ENCODE peak calls at places on chromosomes 11 and 22, in four cellular contexts. H is HCT116, E is HepG2, T is K562. B is an unnamed sample.

GRCh38 chr11:61509058-61510029 is 795 bp downstream of the LRRC10B start:
- DNase-seq in E (peak; percentile 63), H (peak; percentile 37), T (peak; percentile 81), B (no peak)

GRCh38 chr22:19429950-19430889 is 1.3 kb downstream of the HIRA start:
- DNase-seq in H (no peak), T (peak; percentile 77), E (peak; percentile 75), B (no peak)

GRCh38 chr22:25402501-25403283 is 161.8 kb upstream of the GRK3 start:
- DNase-seq in T (no peak), E (peak; percentile 95), H (no peak), B (no peak)

GRCh38 chr11:61357233-61357893 is 4.3 kb downstream of the CYB561A3 start:
- DNase-seq in T (no peak), E (no peak), H (no peak), B (no peak)

GRCh38 chr11:58957922-58958321 is 18.6 kb downstream of the GLYATL1 start:
- DNase-seq in E (no peak), T (peak; percentile 12), H (no peak), B (no peak)

GRCh38 chr11:23413057-23413456 is 552.8 kb upstream of the CCDC179 start:
- DNase-seq in E (no peak), T (no peak), H (no peak), B (no peak)

GRCh38 chr11:121757480-121758125 is 304.8 kb upstream of the SORL1-AS1 start:
- DNase-seq in E (no peak), T (no peak), H (no peak), B (no peak)

GRCh38 chr11:65606876-65607613 is 7.0 kb downstream of the MAP3K11 start:
- DNase-seq in H (peak; percentile 89), T (peak; percentile 79), E (no peak), B (no peak)

GRCh38 chr11:57133616-57134015 is 48.1 kb upstream of the LRRC55 start:
- DNase-seq in T (no peak), E (no peak), H (no peak), B (no peak)

GRCh38 chr11:3123316-3123715 is 41.8 kb downstream of the OSBPL5 start:
- DNase-seq in E (no peak), T (no peak), H (no peak), B (no peak)

GRCh38 chr11:130671801-130672700 is 223.6 kb downstream of the ADAMTS15 start:
- DNase-seq in H (no peak), E (no peak), T (no peak), B (no peak)

GRCh38 chr11:97862021-97862420 is 1158.7 kb upstream of the CNTN5 start:
- DNase-seq in E (no peak), T (no peak), H (no peak), B (no peak)

GRCh38 chr11:107859459-107860239 is 1.1 kb upstream of the SLC35F2 start:
- DNase-seq in T (no peak), H (peak; percentile 37), E (no peak), B (peak; percentile 32)

GRCh38 chr11:132264616-132265015 is 894.2 kb downstream of the NTM start:
- DNase-seq in H (no peak), E (no peak), T (no peak), B (no peak)

GRCh38 chr11:69721745-69722144 is 17.9 kb upstream of the FGF19 start:
- DNase-seq in T (no peak), H (no peak), E (no peak), B (no peak)

GRCh38 chr22:32800158-32800557 is 1.3 kb upstream of the TIMP3 start:
- DNase-seq in E (no peak), H (no peak), T (no peak), B (no peak)

GRCh38 chr11:117932987-117933386 is 3.8 kb upstream of the TMPRSS13 start:
- DNase-seq in E (no peak), T (no peak), H (no peak), B (no peak)

GRCh38 chr22:43198936-43199335 is 12.0 kb upstream of the TTLL12 start:
- DNase-seq in E (no peak), H (no peak), T (no peak), B (no peak)

GRCh38 chr11:12390258-12390657 is 12.9 kb downstream of the PARVA start:
- DNase-seq in T (no peak), H (no peak), E (no peak), B (no peak)

GRCh38 chr11:18384157-18384641 is 10.2 kb upstream of the LDHA start:
- DNase-seq in T (peak; percentile 22), E (peak; percentile 80), H (no peak), B (no peak)

GRCh38 chr11:117557321-117557720 is 229.7 kb downstream of the CEP164 start:
- DNase-seq in E (no peak), H (no peak), T (no peak), B (no peak)

GRCh38 chr11:2944953-2945756 is 15.9 kb upstream of the PHLDA2 start:
- DNase-seq in E (no peak), H (no peak), T (no peak), B (no peak)

GRCh38 chr22:46050916-46051614 is 74.1 kb upstream of the WNT7B start:
- DNase-seq in T (no peak), E (no peak), H (no peak), B (no peak)

GRCh38 chr11:37858398-37858797 is 1260.4 kb upstream of the RAG2 start:
- DNase-seq in H (no peak), T (no peak), E (no peak), B (no peak)

GRCh38 chr11:120209750-120210650 is 832 bp upstream of the OAF start:
- DNase-seq in T (no peak), H (no peak), E (no peak), B (no peak)

GRCh38 chr22:42343551-42344081 is 73.2 kb upstream of the TCF20 start:
- DNase-seq in E (no peak), T (peak; percentile 84), H (no peak), B (no peak)

GRCh38 chr11:45777127-45777969 is 27.6 kb upstream of the SLC35C1 start:
- DNase-seq in H (no peak), T (no peak), E (no peak), B (no peak)

GRCh38 chr11:61133956-61134662 is 27.1 kb downstream of the VPS37C start:
- DNase-seq in E (no peak), H (no peak), T (no peak), B (no peak)

GRCh38 chr11:44004452-44004833 is 43.3 kb upstream of the ACCSL start:
- DNase-seq in H (no peak), E (no peak), T (no peak), B (no peak)

GRCh38 chr11:16790484-16791240 is 52.2 kb downstream of the C11orf58 start:
- DNase-seq in H (no peak), T (no peak), E (no peak), B (no peak)

GRCh38 chr22:50299724-50300619 is 7.5 kb downstream of the PLXNB2 start:
- DNase-seq in T (no peak), H (no peak), E (no peak), B (no peak)

GRCh38 chr22:47784367-47784983 is 1022.0 kb downstream of the TBC1D22A start:
- DNase-seq in H (no peak), T (no peak), E (no peak), B (no peak)

GRCh38 chr11:100932474-100933100 is 197.0 kb downstream of the PGR start:
- DNase-seq in H (peak; percentile 26), E (peak; percentile 9), T (no peak), B (no peak)

GRCh38 chr11:45554230-45554967 is 111.0 kb downstream of the CHST1 start:
- DNase-seq in E (no peak), T (no peak), H (no peak), B (no peak)

GRCh38 chr22:31538815-31539214 is 42.5 kb downstream of the SFI1 start:
- DNase-seq in H (no peak), E (no peak), T (no peak), B (no peak)
- TF ChIP-seq SIN3A in H (no peak), E (no peak), T (no peak), B (no peak)

GRCh38 chr11:113153847-113154246 is 160.5 kb upstream of the TTC12 start:
- DNase-seq in E (no peak), T (no peak), H (no peak), B (no peak)

GRCh38 chr11:113151502-113151901 is 162.9 kb upstream of the TTC12 start:
- DNase-seq in H (no peak), E (no peak), T (no peak), B (no peak)

GRCh38 chr11:113148652-113149051 is 165.7 kb upstream of the TTC12 start:
- DNase-seq in E (no peak), T (no peak), H (no peak), B (no peak)

GRCh38 chr11:113148076-113148475 is 166.3 kb upstream of the TTC12 start:
- DNase-seq in H (no peak), E (no peak), T (no peak), B (no peak)

DNA sequence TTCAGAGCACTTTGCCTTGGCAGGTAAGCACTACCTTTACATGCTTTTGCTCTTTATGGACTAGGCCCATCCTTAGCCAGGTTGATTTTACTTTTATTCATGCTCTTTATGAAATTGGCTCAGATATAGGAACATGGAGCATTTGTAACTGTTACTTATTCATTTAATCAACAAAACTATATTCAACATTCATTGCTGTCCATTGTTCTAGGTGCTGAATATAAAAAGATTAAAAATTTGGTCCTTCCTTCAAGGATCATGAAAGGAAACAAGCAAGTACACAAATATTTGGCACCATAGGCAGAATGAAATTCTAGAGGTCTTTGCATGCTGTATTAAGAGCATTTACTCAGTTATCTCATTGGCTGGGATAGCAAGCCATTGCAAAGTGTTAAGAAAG is 161.9 kb upstream of the TTC12 start:
- DNase-seq in H (no peak), T (no peak), E (no peak), B (no peak)
- TF ChIP-seq REST in H (peak; percentile 11), T (no peak), E (no peak), B (no peak)

GRCh38 chr11:63573881-63574855 is 11.0 kb upstream of the PLAAT2 start:
- DNase-seq in H (no peak), T (peak; percentile 34), E (peak; percentile 78), B (no peak)
- TF ChIP-seq TCF7L2 in H (no peak), T (no peak), E (no peak), B (no peak)

DNA sequence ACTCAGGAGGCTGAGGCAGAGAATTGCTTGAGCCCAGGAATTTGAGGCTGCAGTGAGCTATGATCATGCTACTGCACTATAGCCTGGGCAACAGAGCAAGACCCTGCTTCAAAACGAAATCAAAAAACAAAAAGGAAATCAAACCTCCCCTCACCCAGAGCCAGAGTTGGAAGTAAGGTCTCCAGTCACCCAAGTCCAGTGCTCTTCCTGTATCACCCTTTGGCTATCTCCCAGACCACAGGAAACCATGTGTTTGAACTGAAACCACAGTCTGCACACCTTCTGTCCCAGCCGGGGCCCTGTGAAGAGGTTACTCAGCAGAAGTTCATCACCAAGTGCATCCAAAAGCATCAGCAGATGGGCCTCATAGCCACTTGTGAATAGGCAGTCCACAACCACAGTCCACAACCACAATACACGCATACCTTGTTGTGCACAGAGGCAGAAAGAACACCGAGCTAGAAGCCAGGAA is 4.6 kb downstream of the MYH9 start:
- DNase-seq in T (no peak), E (no peak), H (no peak), B (no peak)
- TF ChIP-seq SIN3A in T (no peak), E (no peak), H (no peak), B (no peak)

B was measured in Panc1.